ENCODE peak calls at places on chromosomes 3 and 15, in four cellular contexts. P is IMR-90, G is right atrium auricular region, Q is tibial artery. J is an unnamed sample.

GRCh38 chr15:40922608-40923005 is 6.5 kb upstream of the DLL4 start:
- DNase-seq in Q (no peak), G (no peak), P (no peak), J (no peak)

GRCh38 chr3:55571216-55571813 is 84.2 kb upstream of the WNT5A start:
- DNase-seq in G (no peak), Q (no peak), P (no peak), J (no peak)

GRCh38 chr15:85091990-85092389 is 110.3 kb downstream of the PDE8A start:
- DNase-seq in P (no peak), G (no peak), Q (no peak), J (no peak)

GRCh38 chr15:41332788-41333527 is at the start of gene NUSAP1:
- DNase-seq in Q (peak; percentile 67), P (no peak), G (no peak), J (no peak)

GRCh38 chr3:97815149-97815917 is 6.5 kb upstream of the CRYBG3 start:
- DNase-seq in Q (no peak), P (peak; percentile 33), G (no peak), J (no peak)

GRCh38 chr3:128549283-128550112 is 56.5 kb upstream of the GATA2 start:
- DNase-seq in P (peak; percentile 76), Q (no peak), G (peak; percentile 67), J (peak; percentile 79)

GRCh38 chr3:113914646-113915045 is 33.2 kb upstream of the ZDHHC23 start:
- DNase-seq in Q (no peak), G (no peak), P (peak; percentile 75), J (no peak)

GRCh38 chr15:40301467-40302179 is 6.1 kb downstream of the PLCB2 start:
- DNase-seq in Q (no peak), G (no peak), P (no peak), J (no peak)

GRCh38 chr3:187025254-187025655 is 94.9 kb downstream of the ST6GAL1 start:
- DNase-seq in P (no peak), G (no peak), Q (no peak), J (no peak)

GRCh38 chr3:194161181-194162045 is 25.5 kb downstream of the HES1 start:
- DNase-seq in Q (no peak), P (no peak), G (no peak), J (no peak)

GRCh38 chr3:47016934-47017435 is 37.5 kb downstream of the NBEAL2 start:
- DNase-seq in Q (no peak), G (no peak), P (peak; percentile 90), J (no peak)

GRCh38 chr15:71329509-71330260 is 214.4 kb downstream of the THSD4 start:
- DNase-seq in G (peak; percentile 61), P (peak; percentile 46), Q (no peak), J (peak; percentile 31)

GRCh38 chr3:39718674-39719595 is 90.5 kb upstream of the MYRIP start:
- DNase-seq in P (peak; percentile 1), G (no peak), Q (no peak), J (no peak)

GRCh38 chr3:126704494-126705214 is 614 bp downstream of the CHCHD6 start:
- DNase-seq in P (no peak), Q (no peak), G (no peak), J (no peak)

GRCh38 chr3:189690672-189691071 is 59.5 kb downstream of the TP63 start:
- DNase-seq in Q (no peak), G (no peak), P (no peak), J (no peak)

GRCh38 chr3:185361920-185362319 is 1.0 kb upstream of the MAP3K13 start:
- DNase-seq in P (peak; percentile 51), Q (no peak), G (no peak), J (no peak)

GRCh38 chr3:36679384-36680200 is 84.8 kb downstream of the DCLK3 start:
- DNase-seq in P (peak; percentile 95), G (no peak), Q (no peak), J (no peak)

GRCh38 chr3:55571913-55572312 is 84.8 kb upstream of the WNT5A start:
- DNase-seq in P (no peak), G (peak; percentile 70), Q (peak; percentile 65), J (peak; percentile 54)

GRCh38 chr15:84669726-84670125 is 11.7 kb upstream of the NMB start:
- DNase-seq in Q (no peak), G (no peak), P (peak; percentile 49), J (no peak)

GRCh38 chr15:45812200-45812599 is 177.4 kb downstream of the SQOR start:
- DNase-seq in G (no peak), Q (no peak), P (no peak), J (no peak)

GRCh38 chr3:143676021-143676420 is 172.2 kb downstream of the SLC9A9 start:
- DNase-seq in G (no peak), P (no peak), Q (no peak), J (no peak)

GRCh38 chr3:150922611-150923010 is 17.4 kb upstream of the MINDY4B start:
- DNase-seq in G (no peak), P (no peak), Q (no peak), J (no peak)

GRCh38 chr3:126343675-126344074 is 13.5 kb downstream of the KLF15 start:
- DNase-seq in Q (peak; percentile 65), P (no peak), G (peak; percentile 53), J (no peak)

GRCh38 chr3:160473978-160474377 is 24.4 kb upstream of the TRIM59 start:
- DNase-seq in P (peak; percentile 97), G (no peak), Q (no peak), J (no peak)

GRCh38 chr3:3170998-3171397 is 8.5 kb downstream of the CRBN start:
- DNase-seq in P (peak; percentile 42), Q (no peak), G (no peak), J (no peak)

GRCh38 chr15:38745611-38746010 is 181.0 kb upstream of the RASGRP1 start:
- DNase-seq in G (no peak), Q (no peak), P (no peak), J (no peak)

GRCh38 chr3:183085634-183086390 is 13.5 kb downstream of the MCCC1 start:
- DNase-seq in G (no peak), Q (no peak), P (peak; percentile 72), J (no peak)

GRCh38 chr15:76376029-76376428 is 39.5 kb downstream of the ISL2 start:
- DNase-seq in Q (no peak), G (no peak), P (no peak), J (no peak)

GRCh38 chr3:172475703-172476102 is 27.4 kb upstream of the GHSR start:
- DNase-seq in P (no peak), Q (no peak), G (no peak), J (no peak)

GRCh38 chr15:39300451-39301153 is 280.3 kb upstream of the THBS1 start:
- DNase-seq in P (peak; percentile 66), G (no peak), Q (no peak), J (no peak)

GRCh38 chr3:112926000-112926399 is 48.9 kb downstream of the CD200R1 start:
- DNase-seq in G (no peak), P (no peak), Q (no peak), J (no peak)

GRCh38 chr3:52043750-52044149 is 12.6 kb downstream of the DUSP7 start:
- DNase-seq in Q (no peak), G (no peak), P (no peak), J (no peak)

GRCh38 chr3:52039426-52039825 is 16.9 kb downstream of the DUSP7 start:
- DNase-seq in Q (no peak), P (no peak), G (no peak), J (no peak)

GRCh38 chr3:52040600-52040999 is 15.8 kb downstream of the DUSP7 start:
- DNase-seq in P (no peak), G (no peak), Q (no peak), J (no peak)

GRCh38 chr3:52039846-52040245 is 16.5 kb downstream of the DUSP7 start:
- DNase-seq in P (no peak), G (peak; percentile 93), Q (peak; percentile 82), J (peak; percentile 64)

GRCh38 chr3:52041118-52041847 is 15.1 kb downstream of the DUSP7 start:
- DNase-seq in P (no peak), G (no peak), Q (no peak), J (no peak)
- H3K4me1 ChIP-seq in P (peaks cover 10% of the 10 kb centered on the region), G (peaks cover 53% of the 10 kb centered on the region), Q (peaks cover 37% of the 10 kb centered on the region), J (peaks cover 20% of the 10 kb centered on the region)

GRCh38 chr3:42070089-42070885 is 20.9 kb upstream of the TRAK1 start:
- DNase-seq in Q (no peak), P (peak; percentile 18), G (no peak), J (no peak)

GRCh38 chr3:42072583-42072924 is 18.6 kb upstream of the TRAK1 start:
- DNase-seq in P (no peak), G (no peak), Q (no peak), J (no peak)

GRCh38 chr3:42071720-42072582 is 19.2 kb upstream of the TRAK1 start:
- DNase-seq in Q (peak; percentile 92), P (peak; percentile 75), G (no peak), J (peak; percentile 87)

GRCh38 chr3:42068303-42069088 is 22.7 kb upstream of the TRAK1 start:
- DNase-seq in Q (no peak), G (no peak), P (no peak), J (no peak)

DNA sequence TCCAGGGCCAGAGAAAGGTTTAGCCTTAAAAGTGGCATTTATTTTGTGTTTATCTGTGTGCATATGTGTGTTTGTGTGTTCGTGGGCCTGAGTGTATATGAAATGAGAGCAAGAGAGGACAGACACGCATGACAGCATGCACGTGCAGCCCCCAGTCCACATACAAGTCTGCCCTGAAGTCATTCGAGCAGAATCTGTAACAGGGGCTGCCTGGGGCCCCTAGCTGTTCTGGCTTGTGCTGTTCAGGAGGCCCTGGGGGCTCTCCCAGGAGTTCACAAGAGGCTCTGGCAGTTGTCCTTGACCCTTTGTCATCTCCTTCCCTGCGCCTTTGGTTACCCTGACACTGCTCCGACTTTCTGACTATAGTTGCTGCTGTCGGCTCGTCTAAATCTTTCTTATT is 18.2 kb upstream of the TRAK1 start:
- DNase-seq in Q (no peak), P (no peak), G (no peak), J (no peak)
- H3K4me1 ChIP-seq in Q (peaks cover 89% of the 10 kb centered on the region), P (peaks cover 19% of the 10 kb centered on the region), G (peaks cover 78% of the 10 kb centered on the region), J (peaks cover 75% of the 10 kb centered on the region)

GRCh38 chr3:71450162-71450561 is 133.4 kb downstream of the FOXP1 start:
- DNase-seq in P (no peak), Q (no peak), G (no peak), J (no peak)

GRCh38 chr3:71453822-71454512 is 129.6 kb downstream of the FOXP1 start:
- DNase-seq in G (no peak), P (no peak), Q (no peak), J (no peak)

GRCh38 chr3:71451812-71452211 is 131.7 kb downstream of the FOXP1 start:
- DNase-seq in P (no peak), Q (no peak), G (no peak), J (no peak)

GRCh38 chr3:71453319-71453718 is 130.2 kb downstream of the FOXP1 start:
- DNase-seq in G (no peak), P (no peak), Q (no peak), J (no peak)

DNA sequence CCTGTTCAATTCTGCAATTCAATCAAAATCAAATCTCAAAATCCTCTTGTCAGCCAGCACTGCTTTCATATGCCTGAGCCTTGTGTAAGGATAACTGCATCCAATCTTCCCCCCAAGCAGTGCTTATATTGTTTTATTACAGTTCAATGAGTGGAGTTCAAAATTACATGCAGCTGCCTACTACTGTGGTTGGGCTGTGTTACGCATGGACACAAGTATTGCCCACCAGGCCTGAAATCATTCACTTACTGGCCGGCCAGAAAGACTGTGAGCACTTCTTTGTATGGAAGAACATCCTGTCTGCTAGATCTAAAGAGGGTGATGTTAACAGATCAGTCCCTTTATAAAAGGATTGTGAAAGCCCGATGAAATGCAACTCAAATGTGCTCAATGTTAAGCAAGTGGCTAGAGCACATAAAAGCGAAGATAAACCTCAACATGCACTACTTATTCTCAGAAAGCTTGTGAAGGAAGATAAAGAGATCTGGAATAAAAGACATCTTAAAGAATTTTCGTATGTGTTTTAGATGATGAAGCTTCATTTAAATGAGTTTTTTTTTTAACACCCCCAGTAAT is 132.5 kb downstream of the FOXP1 start:
- DNase-seq in G (no peak), P (peak; percentile 18), Q (no peak), J (no peak)
- H3K4me1 ChIP-seq in G (peaks cover 6% of the 10 kb centered on the region), P (peaks cover 22% of the 10 kb centered on the region), Q (peaks cover 13% of the 10 kb centered on the region), J (peaks cover 28% of the 10 kb centered on the region)

GRCh38 chr15:75063338-75063737 is 39.9 kb downstream of the PPCDC start:
- DNase-seq in P (peak; percentile 74), Q (no peak), G (peak; percentile 34), J (no peak)
- H3K4me1 ChIP-seq in P (no peaks in the 10 kb centered on the region), Q (peaks cover 41% of the 10 kb centered on the region), G (peaks cover 40% of the 10 kb centered on the region), J (peaks cover 4% of the 10 kb centered on the region)